ENCODE peak calls at places on chromosomes 6 and 20, in seven cellular contexts. R, Q, I, Y, K, W and M are unnamed samples. For H3K4me1, the result is how much of the 10 kb centered on the place peaks cover.

GRCh38 chr6:89977808-89978748 is 83.8 kb downstream of the GJA10 start:
- DNase-seq in R (peak), Y (no peak), K (no peak), W (no peak), Q (no peak), I (no peak), M (peak)

GRCh38 chr6:157023958-157024357 is 246.8 kb downstream of the ARID1B start:
- DNase-seq in K (no peak), I (no peak), Y (no peak), Q (no peak), R (no peak), W (no peak), M (no peak)

GRCh38 chr6:98843274-98844243 is 9.2 kb downstream of the POU3F2 start:
- DNase-seq in K (no peak), Q (no peak), Y (peak), R (peak), W (peak), I (no peak), M (no peak)

GRCh38 chr6:47428288-47428687 is 49.3 kb upstream of the CD2AP start:
- DNase-seq in R (no peak), W (no peak), Y (no peak), Q (no peak), I (no peak), K (no peak), M (no peak)

GRCh38 chr6:79115557-79115956 is 37.5 kb upstream of the PHIP start:
- DNase-seq in I (no peak), R (no peak), W (no peak), Q (no peak), K (no peak), Y (no peak), M (no peak)

GRCh38 chr20:41734506-41734945 is 116.3 kb upstream of the CHD6 start:
- DNase-seq in W (no peak), Q (peak), Y (peak), R (peak), K (peak), I (no peak), M (peak)

GRCh38 chr6:156720739-156721714 is 56.2 kb upstream of the ARID1B start:
- DNase-seq in K (no peak), I (no peak), Y (no peak), W (no peak), R (no peak), Q (peak), M (peak)

GRCh38 chr6:3328145-3328544 is 69.4 kb downstream of the PSMG4 start:
- DNase-seq in Y (no peak), I (no peak), W (peak), R (no peak), K (no peak), Q (no peak), M (no peak)

GRCh38 chr20:14845199-14846160 is 508.1 kb upstream of the FLRT3 start:
- DNase-seq in K (no peak), W (no peak), Q (no peak), R (no peak), I (no peak), Y (no peak), M (no peak)

GRCh38 chr20:63431944-63432343 is 40.5 kb downstream of the KCNQ2 start:
- DNase-seq in W (no peak), R (no peak), I (no peak), K (peak), Y (no peak), Q (no peak), M (no peak)

GRCh38 chr6:14286144-14286543 is 168.6 kb downstream of the CD83 start:
- DNase-seq in K (peak), R (no peak), W (no peak), I (no peak), Q (no peak), Y (no peak), M (peak)

GRCh38 chr6:11744753-11745152 is 33.9 kb downstream of the ADTRP start:
- DNase-seq in Y (no peak), I (peak), W (no peak), K (no peak), R (no peak), Q (peak), M (peak)

GRCh38 chr6:135972120-135972519 is 120.6 kb downstream of the PDE7B start:
- DNase-seq in K (no peak), W (no peak), I (no peak), Y (no peak), Q (no peak), R (no peak), M (no peak)

GRCh38 chr6:154602708-154603107 is 92.2 kb upstream of the CNKSR3 start:
- DNase-seq in R (no peak), W (no peak), K (no peak), Y (no peak), Q (no peak), I (no peak), M (no peak)

GRCh38 chr6:105733556-105734162 is 330.8 kb upstream of the PREP start:
- DNase-seq in K (peak), I (no peak), Y (no peak), R (peak), Q (no peak), W (no peak), M (no peak)

GRCh38 chr20:12113468-12114371 is 196.0 kb downstream of the BTBD3 start:
- DNase-seq in K (no peak), R (no peak), I (no peak), W (no peak), Q (no peak), Y (no peak), M (no peak)

GRCh38 chr6:159422041-159422984 is 253.1 kb downstream of the FNDC1 start:
- DNase-seq in W (no peak), K (no peak), Y (no peak), I (no peak), R (no peak), Q (no peak), M (peak)

GRCh38 chr6:38387994-38388393 is 251.7 kb downstream of the BTBD9 start:
- DNase-seq in K (no peak), Q (no peak), R (no peak), I (no peak), W (no peak), Y (no peak), M (no peak)

GRCh38 chr6:36833182-36833789 is 6.0 kb downstream of the CPNE5 start:
- DNase-seq in Q (no peak), R (no peak), Y (no peak), W (no peak), I (no peak), K (no peak), M (no peak)

GRCh38 chr6:7129360-7129759 is 21.6 kb downstream of the RREB1 start:
- DNase-seq in Y (no peak), R (no peak), I (no peak), K (no peak), Q (no peak), W (no peak), M (no peak)

GRCh38 chr6:71444222-71444621 is 155.6 kb downstream of the OGFRL1 start:
- DNase-seq in Y (no peak), W (no peak), R (no peak), I (no peak), Q (no peak), K (no peak), M (no peak)

GRCh38 chr6:144497650-144498049 is 212.5 kb downstream of the UTRN start:
- DNase-seq in Y (no peak), I (no peak), K (no peak), Q (no peak), R (no peak), W (no peak), M (no peak)

GRCh38 chr20:50381771-50382593 is 128.2 kb upstream of the PTPN1 start:
- DNase-seq in I (no peak), W (no peak), K (no peak), Q (peak), Y (no peak), R (no peak), M (no peak)

GRCh38 chr6:29992792-29993191 is 50.5 kb downstream of the HLA-A start:
- DNase-seq in I (no peak), Y (no peak), R (no peak), W (no peak), Q (no peak), K (peak), M (no peak)

GRCh38 chr20:50588034-50588736 is 78.0 kb downstream of the PTPN1 start:
- DNase-seq in K (peak), Q (peak), R (peak), W (peak), I (no peak), Y (peak), M (peak)

GRCh38 chr6:8157839-8158238 is 55.5 kb upstream of the EEF1E1 start:
- DNase-seq in I (no peak), R (no peak), K (no peak), Q (peak), W (no peak), Y (no peak), M (no peak)

GRCh38 chr20:41205313-41205712 is 68.0 kb downstream of the PLCG1 start:
- DNase-seq in R (no peak), K (no peak), Y (no peak), I (no peak), W (no peak), Q (no peak), M (no peak)

GRCh38 chr6:36915599-36915998 is 29.8 kb downstream of the C6orf89 start:
- DNase-seq in R (no peak), Q (no peak), Y (no peak), I (no peak), K (no peak), W (no peak), M (no peak)

GRCh38 chr6:43733471-43734293 is 36.3 kb upstream of the VEGFA start:
- DNase-seq in R (no peak), I (no peak), K (no peak), Q (no peak), W (peak), Y (no peak), M (no peak)

GRCh38 chr6:3222506-3223038 is 4.9 kb downstream of the TUBB2B start:
- DNase-seq in W (no peak), Q (no peak), I (no peak), K (no peak), R (no peak), Y (no peak), M (no peak)

GRCh38 chr6:3001773-3002293 is 2.1 kb downstream of the NQO2 start:
- DNase-seq in K (peak), W (no peak), I (no peak), Y (no peak), Q (no peak), R (peak), M (peak)

GRCh38 chr6:100553243-100553642 is 88.5 kb upstream of the SIM1 start:
- DNase-seq in K (no peak), I (no peak), R (no peak), W (no peak), Q (no peak), Y (no peak), M (no peak)

GRCh38 chr6:74598473-74599393 is 607.1 kb downstream of the COL12A1 start:
- DNase-seq in W (no peak), Y (no peak), Q (no peak), K (no peak), R (no peak), I (no peak), M (no peak)

GRCh38 chr6:107636486-107636885 is 146.6 kb downstream of the SOBP start:
- DNase-seq in R (no peak), Q (no peak), Y (no peak), W (no peak), I (no peak), K (no peak), M (no peak)

GRCh38 chr6:134288538-134289203 is 29.2 kb downstream of the SGK1 start:
- DNase-seq in I (no peak), Q (no peak), W (no peak), R (no peak), Y (no peak), K (no peak), M (no peak)

GRCh38 chr6:110034637-110035096 is 56.6 kb downstream of the GPR6 start:
- DNase-seq in R (peak), I (no peak), Y (no peak), Q (no peak), W (no peak), K (no peak), M (no peak)

GRCh38 chr20:49181265-49181877 is 6.8 kb downstream of the STAU1 start:
- DNase-seq in Q (no peak), W (no peak), K (no peak), R (no peak), I (no peak), Y (no peak), M (no peak)
- H3K4me1 ChIP-seq in Q (half or more), W (under half), K (under half), R (under half), I (under half), Y (under half), M (under half)

GRCh38 chr20:21505810-21506530 is 7.9 kb downstream of the NKX2-2 start:
- DNase-seq in R (peak), Y (peak), K (peak), I (no peak), W (peak), Q (peak), M (peak)

GRCh38 chr20:21509597-21510331 is 4.1 kb downstream of the NKX2-2 start:
- DNase-seq in Q (no peak), W (no peak), I (no peak), R (no peak), Y (no peak), K (no peak), M (no peak)

GRCh38 chr20:21508230-21509078 is 5.4 kb downstream of the NKX2-2 start:
- DNase-seq in Y (no peak), I (no peak), K (no peak), Q (no peak), W (no peak), R (no peak), M (no peak)

GRCh38 chr20:21509079-21509596 is 4.7 kb downstream of the NKX2-2 start:
- DNase-seq in W (no peak), K (no peak), Y (no peak), R (no peak), Q (no peak), I (no peak), M (no peak)

GRCh38 chr20:21507275-21508229 is 6.3 kb downstream of the NKX2-2 start:
- DNase-seq in I (no peak), W (no peak), R (no peak), Y (no peak), Q (no peak), K (no peak), M (no peak)
- H3K4me1 ChIP-seq in I (under half), W (under half), R (under half), Y (under half), Q (under half), K (under half), M (under half)

GRCh38 chr20:38920411-38920810 is 5.8 kb upstream of the FAM83D start:
- DNase-seq in W (no peak), R (no peak), Y (no peak), Q (no peak), K (no peak), I (no peak), M (no peak)
- H3K4me1 ChIP-seq in W (under half), R (under half), Y (under half), Q (under half), K (under half), I (under half), M (under half)

GRCh38 chr20:43919686-43920403 is 5.2 kb downstream of the TOX2 start:
- DNase-seq in K (no peak), I (no peak), Y (no peak), W (no peak), R (no peak), Q (no peak), M (no peak)
- H3K4me1 ChIP-seq in K (under half), I (under half), Y (under half), W (under half), R (under half), Q (under half), M (under half)

GRCh38 chr6:138955262-138955661 is 32.8 kb downstream of the REPS1 start:
- DNase-seq in R (no peak), K (no peak), W (no peak), I (no peak), Y (no peak), Q (no peak), M (no peak)
- H3K4me1 ChIP-seq in R (under half), K (under half), W (under half), I (under half), Y (under half), Q (under half), M (under half)